ENCODE peak calls at places on chromosomes 11 and 22, in four cellular contexts. L, H, Q and N are unnamed samples.

GRCh38 chr11:76701701-76702100 is 31.2 kb upstream of the LRRC32 start:
- DNase-seq in Q (peak; percentile 57), L (no peak), H (no peak), N (no peak)

GRCh38 chr11:11916981-11917399 is 75.2 kb downstream of the USP47 start:
- DNase-seq in Q (peak; percentile 89), L (no peak), H (no peak), N (no peak)

GRCh38 chr11:33652001-33652400 is 48.6 kb downstream of the C11orf91 start:
- DNase-seq in L (no peak), Q (no peak), H (no peak), N (no peak)

GRCh38 chr11:72925656-72926055 is 111.4 kb downstream of the ATG16L2 start:
- DNase-seq in Q (no peak), L (no peak), H (no peak), N (no peak)

GRCh38 chr11:36149538-36150242 is 139.5 kb downstream of the COMMD9 start:
- DNase-seq in H (no peak), Q (peak; percentile 97), L (peak; percentile 34), N (no peak)

GRCh38 chr11:86926975-86927374 is 28.2 kb downstream of the FZD4 start:
- DNase-seq in Q (no peak), H (no peak), L (no peak), N (no peak)

GRCh38 chr11:58592760-58593472 is 14.1 kb downstream of the ZFP91 start:
- DNase-seq in Q (no peak), H (no peak), L (no peak), N (no peak)

GRCh38 chr22:44023404-44024287 is 456 bp upstream of the PARVB start:
- DNase-seq in L (peak; percentile 43), H (peak; percentile 75), Q (peak; percentile 44), N (peak; percentile 28)

GRCh38 chr22:49656291-49656851 is 171.3 kb downstream of the BRD1 start:
- DNase-seq in L (no peak), H (no peak), Q (no peak), N (no peak)

GRCh38 chr22:24181996-24182560 is 791 bp downstream of the SUSD2 start:
- DNase-seq in H (no peak), Q (no peak), L (no peak), N (no peak)

GRCh38 chr11:69351460-69351859 is 57.5 kb downstream of the MYEOV start:
- DNase-seq in Q (peak; percentile 70), L (no peak), H (no peak), N (no peak)

GRCh38 chr11:2036863-2037486 is 39.3 kb upstream of the H19 start:
- DNase-seq in L (no peak), Q (no peak), H (no peak), N (no peak)

GRCh38 chr22:42283288-42284229 is 13.1 kb upstream of the TCF20 start:
- DNase-seq in Q (no peak), L (no peak), H (peak; percentile 85), N (peak; percentile 65)

GRCh38 chr22:38455530-38456271 is 702 bp upstream of the KCNJ4 start:
- DNase-seq in H (peak; percentile 86), Q (peak; percentile 45), L (peak; percentile 63), N (peak; percentile 58)

DNA sequence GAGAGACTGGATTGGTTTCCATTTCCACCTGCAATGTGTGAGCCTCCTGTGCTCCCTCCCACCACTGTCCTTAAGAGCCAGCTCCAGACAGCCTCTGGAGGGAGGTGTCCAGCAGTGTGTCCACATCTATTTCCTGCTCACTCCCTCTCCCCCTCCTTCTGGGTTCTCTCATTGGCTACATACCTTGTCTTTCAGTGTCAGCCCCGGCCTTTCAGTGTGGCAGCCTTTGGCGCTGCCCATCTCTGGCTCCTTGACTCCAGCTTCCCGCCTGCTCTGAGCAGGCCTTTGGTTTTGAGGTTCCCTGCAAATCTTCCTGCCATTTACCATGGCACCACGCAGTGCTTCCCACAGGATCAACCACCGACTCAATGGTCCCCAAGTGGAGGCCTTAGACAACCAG is 19.0 kb upstream of the PTPRJ start:
- DNase-seq in H (no peak), Q (no peak), L (no peak), N (no peak)
- TF ChIP-seq CTCF in H (no peak), Q (no peak), L (no peak), N (no peak)

DNA sequence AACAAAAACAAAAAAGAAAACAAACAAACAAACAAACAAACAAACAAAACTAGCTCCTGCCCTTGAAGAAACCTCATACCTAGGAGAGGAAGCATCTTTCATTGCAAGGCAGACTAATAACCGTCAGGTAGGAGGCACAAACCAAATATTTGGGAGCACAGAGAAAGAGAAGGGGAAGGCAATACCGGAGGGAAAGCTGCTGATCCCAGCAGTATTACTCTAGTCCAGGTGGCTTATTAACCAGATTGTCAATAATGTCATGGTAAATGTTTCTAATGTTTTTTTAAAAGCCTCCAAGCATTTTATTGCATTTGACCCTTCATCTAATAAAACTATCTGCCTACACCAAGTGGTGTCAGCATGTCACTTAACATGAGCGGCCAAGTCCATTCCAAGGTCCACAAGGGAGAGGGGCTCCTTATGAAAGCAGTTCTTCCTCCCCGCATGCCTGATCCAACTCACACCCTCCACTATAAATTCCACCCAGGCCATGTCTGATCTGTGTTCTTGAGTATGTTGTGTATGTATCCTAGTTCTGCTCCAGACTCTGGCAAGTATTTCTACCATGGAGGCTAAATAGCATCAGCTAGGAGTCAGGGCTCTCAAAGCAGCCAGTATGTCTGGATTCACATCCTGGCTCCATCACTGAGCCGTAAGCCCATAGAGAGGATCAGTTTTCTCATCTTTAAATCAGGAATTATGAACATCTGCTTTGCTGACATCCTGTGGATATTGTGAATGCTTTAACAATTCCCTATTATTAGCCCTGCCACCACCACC is 208.1 kb upstream of the TENM4 start:
- DNase-seq in Q (no peak), L (no peak), H (no peak), N (no peak)
- TF ChIP-seq CTCF in Q (no peak), L (no peak), H (no peak), N (no peak)

DNA sequence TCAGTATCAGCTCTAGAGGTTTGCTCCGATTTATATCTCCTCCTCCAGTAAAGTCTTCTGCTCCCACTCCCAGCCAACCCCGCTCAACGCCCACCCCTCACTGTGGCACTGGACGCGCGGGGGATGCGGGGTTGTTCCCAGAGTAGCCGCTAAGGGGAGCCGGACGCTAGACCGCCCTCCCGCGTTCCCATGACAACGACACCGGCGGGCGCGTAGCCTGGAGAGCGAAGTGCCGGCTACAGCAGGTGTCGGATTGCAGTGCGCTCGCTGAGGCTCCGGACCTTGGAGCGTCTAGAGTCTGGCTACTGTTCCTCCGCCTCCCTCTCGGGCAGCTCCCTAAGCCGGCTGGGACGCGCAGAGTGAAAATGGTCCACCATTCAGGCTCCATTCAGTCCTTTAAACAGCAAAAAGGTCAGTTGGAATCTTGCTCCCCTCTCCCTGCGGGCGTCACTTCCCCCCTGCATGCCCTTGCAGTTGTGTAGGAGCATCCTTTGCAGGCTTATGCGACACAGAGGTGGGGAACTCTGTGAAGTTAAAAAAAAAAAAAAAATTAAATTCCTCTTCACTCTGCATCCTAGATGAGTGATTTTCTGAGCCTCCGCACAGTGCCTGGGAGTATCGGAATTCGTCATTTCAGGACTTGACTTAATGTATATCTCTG is at the start of gene ANO3:
- DNase-seq in L (peak; percentile 95), Q (peak; percentile 87), H (peak; percentile 95), N (peak; percentile 84)
- TF ChIP-seq CTCF in L (peak; percentile 46), Q (peak; percentile 89), H (peak; percentile 77), N (peak; percentile 74)

GRCh38 chr11:43708776-43709175 is 28.2 kb downstream of the HSD17B12 start:
- DNase-seq in H (no peak), Q (peak; percentile 32), L (no peak), N (no peak)
- TF ChIP-seq CTCF in H (no peak), Q (no peak), L (no peak), N (peak; percentile 34)

GRCh38 chr11:41431784-41432183 is 27.7 kb downstream of the LRRC4C start:
- DNase-seq in L (peak; percentile 15), H (peak; percentile 19), Q (no peak), N (peak; percentile 4)
- TF ChIP-seq CTCF in L (peak; percentile 42), H (peak; percentile 64), Q (peak; percentile 26), N (peak; percentile 75)

GRCh38 chr22:45575173-45575572 is 72.5 kb downstream of the FBLN1 start:
- DNase-seq in Q (no peak), H (no peak), L (no peak), N (no peak)

GRCh38 chr22:45576730-45577464 is 74.2 kb downstream of the FBLN1 start:
- DNase-seq in L (no peak), Q (no peak), H (no peak), N (no peak)

GRCh38 chr22:45575607-45576272 is 73.1 kb downstream of the FBLN1 start:
- DNase-seq in L (no peak), Q (no peak), H (no peak), N (no peak)

GRCh38 chr22:45577746-45578523 is 75.3 kb downstream of the FBLN1 start:
- DNase-seq in Q (peak; percentile 83), L (peak; percentile 89), H (peak; percentile 95), N (peak; percentile 97)

DNA sequence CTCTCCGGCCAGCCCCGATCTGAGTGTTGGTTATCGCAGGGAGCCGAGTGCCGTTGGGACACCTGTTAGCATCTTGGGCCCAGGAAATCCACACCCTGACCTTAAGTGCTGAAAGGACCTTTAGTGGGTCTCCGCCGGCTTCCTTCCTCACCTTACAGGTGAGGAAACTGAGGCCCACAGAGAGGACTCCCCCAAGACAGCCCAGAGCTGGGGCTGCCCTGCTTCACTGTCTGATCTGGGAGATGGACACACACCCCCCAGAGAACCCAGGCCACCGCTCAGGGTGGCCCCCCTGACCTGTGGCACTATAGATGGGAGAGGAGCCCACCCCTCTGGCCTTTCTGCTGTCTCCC is 73.6 kb downstream of the FBLN1 start:
- DNase-seq in Q (no peak), L (no peak), H (no peak), N (no peak)
- TF ChIP-seq CTCF in Q (no peak), L (no peak), H (no peak), N (no peak)

GRCh38 chr11:130448416-130449068 is at the start of gene ADAMTS15:
- DNase-seq in L (peak; percentile 91), Q (peak; percentile 95), H (peak; percentile 91), N (peak; percentile 81)

GRCh38 chr11:130448039-130448415 is 418 bp upstream of the ADAMTS15 start:
- DNase-seq in L (no peak), Q (no peak), H (no peak), N (no peak)

GRCh38 chr11:130449246-130449990 is 973 bp downstream of the ADAMTS15 start:
- DNase-seq in H (peak; percentile 50), Q (no peak), L (peak; percentile 43), N (peak; percentile 22)

GRCh38 chr11:130451261-130452019 is 3.0 kb downstream of the ADAMTS15 start:
- DNase-seq in Q (peak; percentile 83), H (no peak), L (no peak), N (no peak)

DNA sequence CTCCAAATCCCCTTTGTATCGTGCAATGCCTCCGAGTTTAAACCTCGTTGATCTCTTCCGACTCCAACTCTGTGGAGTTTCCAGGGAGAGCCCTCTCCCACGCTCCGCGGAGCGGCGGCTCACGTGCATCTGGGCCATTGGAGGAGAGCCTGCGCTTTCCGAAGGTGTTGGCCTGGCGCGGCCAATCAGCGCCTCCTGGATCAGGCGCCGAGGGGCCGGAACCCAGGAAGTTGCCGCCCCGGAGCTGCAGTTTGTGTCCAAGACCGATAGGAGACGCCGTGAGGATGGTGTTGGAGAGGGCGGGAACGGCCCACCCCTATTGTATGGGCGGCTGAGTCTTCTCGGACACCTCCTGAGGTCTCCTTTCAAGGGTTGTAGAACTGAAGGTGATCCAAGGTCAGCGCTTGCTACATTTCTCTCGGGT is 1.6 kb downstream of the ADAMTS15 start:
- DNase-seq in H (peak; percentile 80), L (peak; percentile 94), Q (peak; percentile 94), N (peak; percentile 71)
- TF ChIP-seq CTCF in H (peak; percentile 71), L (peak; percentile 82), Q (peak; percentile 63), N (peak; percentile 52)

GRCh38 chr11:25970726-25971508 is 361.0 kb upstream of the ANO3 start:
- DNase-seq in L (no peak), Q (no peak), H (no peak), N (no peak)
- TF ChIP-seq CTCF in L (peak; percentile 34), Q (peak; percentile 50), H (peak; percentile 27), N (peak; percentile 51)